ENCODE peak calls at places on chromosomes 13 and 19, in eight cellular contexts. C is heart left ventricle, Y is K562, M is breast epithelium, D is right lobe of liver, U is Caco-2, R is psoas muscle, X is Peyer's patch. O is an unnamed sample.
A peak's percentile ranks its signal among the peaks of the same experiment; 100 is the strongest.

GRCh38 chr13:84917252-84917878 is 881.9 kb downstream of the SLITRK6 start:
- DNase-seq in C (no peak), Y (no peak), M (no peak), D (no peak), U (no peak), R (no peak), X (no peak), O (no peak)

GRCh38 chr13:102251817-102252216 is 150.0 kb downstream of the FGF14 start:
- DNase-seq in C (no peak), Y (no peak), M (no peak), D (no peak), U (no peak), R (no peak), X (no peak), O (no peak)

GRCh38 chr19:8445488-8446001 is 770 bp downstream of the HNRNPM start:
- DNase-seq in C (peak; percentile 59), Y (peak; percentile 74), M (peak; percentile 55), D (peak; percentile 78), U (peak; percentile 50), R (peak; percentile 58), X (peak; percentile 73), O (peak; percentile 72)

GRCh38 chr13:73089216-73089615 is 30.4 kb downstream of the KLF5 start:
- DNase-seq in C (no peak), Y (no peak), M (no peak), D (no peak), U (no peak), R (no peak), X (no peak), O (no peak)

GRCh38 chr19:52039169-52039568 is 9.5 kb downstream of the ZNF432 start:
- DNase-seq in C (no peak), Y (no peak), M (no peak), D (no peak), U (no peak), R (no peak), X (no peak), O (no peak)

GRCh38 chr19:44092108-44092507 is 2.1 kb upstream of the ZNF224 start:
- DNase-seq in C (no peak), Y (no peak), M (no peak), D (no peak), U (no peak), R (no peak), X (no peak), O (no peak)

GRCh38 chr13:62875118-62875640 is 1459.5 kb upstream of the PCDH20 start:
- DNase-seq in C (no peak), Y (no peak), M (no peak), D (no peak), U (no peak), R (no peak), X (no peak), O (no peak)

GRCh38 chr13:107642841-107643240 is 572.5 kb downstream of the LIG4 start:
- DNase-seq in C (no peak), Y (no peak), M (no peak), D (no peak), U (no peak), R (no peak), X (no peak), O (no peak)

GRCh38 chr19:32550666-32551065 is 30.3 kb upstream of the PDCD5 start:
- DNase-seq in C (no peak), Y (no peak), M (no peak), D (no peak), U (no peak), R (no peak), X (no peak), O (no peak)

GRCh38 chr19:51097166-51097736 is 11.0 kb downstream of the CTU1 start:
- DNase-seq in C (peak; percentile 63), Y (peak; percentile 76), M (peak; percentile 57), D (peak; percentile 73), U (peak; percentile 81), R (peak; percentile 47), X (peak; percentile 79), O (peak; percentile 85)

GRCh38 chr13:74910399-74910798 is 571.6 kb downstream of the TBC1D4 start:
- DNase-seq in C (no peak), Y (no peak), M (no peak), D (no peak), U (no peak), R (no peak), X (no peak), O (no peak)

GRCh38 chr19:15449620-15450527 is at the start of gene WIZ:
- DNase-seq in C (peak; percentile 89), Y (peak; percentile 94), M (peak; percentile 79), D (peak; percentile 83), U (peak; percentile 87), R (peak; percentile 91), X (peak; percentile 91), O (peak; percentile 92)

GRCh38 chr13:73158851-73159250 is 100.0 kb downstream of the KLF5 start:
- DNase-seq in C (no peak), Y (no peak), M (no peak), D (no peak), U (no peak), R (no peak), X (no peak), O (no peak)

GRCh38 chr13:27141746-27142145 is 29.9 kb downstream of the USP12 start:
- DNase-seq in C (no peak), Y (no peak), M (no peak), D (no peak), U (no peak), R (no peak), X (no peak), O (no peak)

GRCh38 chr19:46466536-46467199 is 4.7 kb downstream of the PNMA8A start:
- DNase-seq in C (peak; percentile 75), Y (no peak), M (no peak), D (no peak), U (no peak), R (peak; percentile 60), X (no peak), O (no peak)

GRCh38 chr13:113623491-113624234 is 34.3 kb downstream of the ATP4B start:
- DNase-seq in C (no peak), Y (no peak), M (no peak), D (peak; percentile 45), U (no peak), R (no peak), X (peak; percentile 35), O (peak; percentile 44)

GRCh38 chr13:101514695-101515275 is 62.3 kb downstream of the ITGBL1 start:
- DNase-seq in C (no peak), Y (peak; percentile 5), M (no peak), D (no peak), U (peak; percentile 47), R (no peak), X (no peak), O (no peak)

GRCh38 chr19:14413355-14413754 is 5.8 kb downstream of the DDX39A start:
- DNase-seq in C (no peak), Y (peak; percentile 19), M (no peak), D (no peak), U (no peak), R (no peak), X (no peak), O (no peak)
- H3K4me1 ChIP-seq in C (peaks cover 80% of the 10 kb centered on the region), Y (peaks cover 14% of the 10 kb centered on the region), M (no peaks in the 10 kb centered on the region), D (peaks cover 17% of the 10 kb centered on the region), U (peaks cover 4% of the 10 kb centered on the region), R (peaks cover 20% of the 10 kb centered on the region), X (peaks cover 5% of the 10 kb centered on the region), O (peaks cover 46% of the 10 kb centered on the region)

GRCh38 chr13:110964229-110965037 is 49.6 kb upstream of the ANKRD10 start:
- DNase-seq in C (no peak), Y (peak; percentile 72), M (no peak), D (no peak), U (peak; percentile 43), R (no peak), X (no peak), O (no peak)

GRCh38 chr13:110965755-110966134 is 50.9 kb upstream of the ANKRD10 start:
- DNase-seq in C (no peak), Y (no peak), M (no peak), D (no peak), U (peak; percentile 12), R (no peak), X (no peak), O (no peak)

GRCh38 chr13:110961959-110962358 is 47.1 kb upstream of the ANKRD10 start:
- DNase-seq in C (no peak), Y (no peak), M (no peak), D (no peak), U (no peak), R (no peak), X (no peak), O (no peak)

GRCh38 chr13:110963554-110963970 is 48.7 kb upstream of the ANKRD10 start:
- DNase-seq in C (no peak), Y (no peak), M (no peak), D (no peak), U (no peak), R (no peak), X (no peak), O (no peak)

GRCh38 chr13:110965038-110965754 is 50.3 kb upstream of the ANKRD10 start:
- DNase-seq in C (no peak), Y (peak; percentile 28), M (no peak), D (no peak), U (peak; percentile 5), R (no peak), X (no peak), O (no peak)
- H3K9me3 ChIP-seq in C (peaks cover 40% of the 10 kb centered on the region), Y (peaks cover 5% of the 10 kb centered on the region), M (peaks cover 41% of the 10 kb centered on the region), D (no peaks in the 10 kb centered on the region), U (peaks cover 10% of the 10 kb centered on the region), R (no peaks in the 10 kb centered on the region), X (peaks cover 15% of the 10 kb centered on the region), O (peaks cover 18% of the 10 kb centered on the region)

DNA sequence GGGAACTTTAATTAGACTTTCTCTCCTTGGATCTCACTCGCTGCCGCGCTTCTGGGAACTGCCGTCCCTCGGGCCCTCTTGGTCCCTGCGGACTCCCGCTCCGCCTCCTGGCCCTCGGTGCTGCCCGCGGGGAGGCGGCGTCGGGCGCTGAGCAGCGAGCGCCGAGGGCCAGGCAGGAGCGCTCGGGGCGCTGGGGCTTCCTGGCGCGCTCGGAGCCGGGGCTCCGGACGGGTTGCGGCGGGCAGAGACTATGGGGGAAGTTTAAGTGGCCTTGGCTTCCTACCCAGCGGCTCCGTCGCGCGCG is 704 bp downstream of the CHST8 start:
- DNase-seq in C (no peak), Y (no peak), M (no peak), D (no peak), U (no peak), R (no peak), X (no peak), O (no peak)
- H3K4me3 ChIP-seq in C (peak overlapping the region; percentile 58), Y (no peak overlapping the region), M (peak overlapping the region; percentile 43), D (peak overlapping the region; percentile 44), U (no peak overlapping the region), R (peak overlapping the region; percentile 65), X (peak overlapping the region; percentile 49), O (peak overlapping the region; percentile 50)

GRCh38 chr13:111183959-111184684 is 69.0 kb downstream of the ARHGEF7 start:
- DNase-seq in C (no peak), Y (no peak), M (no peak), D (no peak), U (no peak), R (no peak), X (no peak), O (no peak)
- H3K4me1 ChIP-seq in C (peaks cover 77% of the 10 kb centered on the region), Y (peaks cover 2% of the 10 kb centered on the region), M (peaks cover 9% of the 10 kb centered on the region), D (no peaks in the 10 kb centered on the region), U (no peaks in the 10 kb centered on the region), R (peaks cover 84% of the 10 kb centered on the region), X (peaks cover 17% of the 10 kb centered on the region), O (peaks cover 39% of the 10 kb centered on the region)

DNA sequence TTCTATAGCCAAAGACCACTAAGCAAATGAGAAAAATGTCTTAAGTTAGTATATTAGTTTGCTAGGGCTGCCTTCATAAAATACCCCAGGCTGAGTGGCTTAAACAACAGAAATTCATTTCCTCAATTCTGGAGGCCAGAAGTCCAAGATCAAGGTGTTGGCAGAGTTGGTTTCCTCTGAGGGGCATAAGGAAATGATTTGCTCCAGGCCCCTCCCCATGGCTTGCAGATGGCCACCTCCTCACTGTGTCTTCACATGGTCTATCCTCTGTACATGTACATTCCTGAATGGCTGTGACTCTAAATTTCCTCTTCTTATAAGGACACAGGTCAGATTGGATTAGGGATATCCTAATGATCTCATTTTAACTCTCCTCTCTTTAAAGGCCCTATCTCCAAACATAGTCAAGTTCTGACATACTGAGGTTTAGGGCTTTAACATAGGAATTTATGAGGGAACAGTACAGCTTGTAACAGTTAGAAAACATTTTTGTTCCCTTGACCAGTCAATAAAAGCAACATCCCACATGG is 307.4 kb downstream of the DIAPH3 start:
- DNase-seq in C (no peak), Y (no peak), M (no peak), D (no peak), U (no peak), R (no peak), X (no peak), O (no peak)
- H3K9me3 ChIP-seq in C (no peaks in the 10 kb centered on the region), Y (no peaks in the 10 kb centered on the region), M (no peaks in the 10 kb centered on the region), D (no peaks in the 10 kb centered on the region), U (no peaks in the 10 kb centered on the region), R (no peaks in the 10 kb centered on the region), X (no peaks in the 10 kb centered on the region), O (no peaks in the 10 kb centered on the region)